ENCODE peak calls at places on chromosome 15, in five cellular contexts. O, N, S, E and D are unnamed samples. For H3K4me1, the result is how much of the 10 kb centered on the place peaks cover.

GRCh38 chr15:31228980-31229826 is 97.4 kb upstream of the KLF13 start:
- DNase-seq in O (no peak), N (peak), S (no peak), E (peak), D (no peak)

GRCh38 chr15:52217186-52217585 is 26.0 kb upstream of the GNB5 start:
- DNase-seq in O (no peak), N (peak), S (no peak), E (peak), D (no peak)

GRCh38 chr15:56741541-56741940 is 8.2 kb upstream of the ZNF280D start:
- DNase-seq in O (no peak), N (no peak), S (no peak), E (no peak), D (no peak)

GRCh38 chr15:77546050-77546501 is 86.6 kb downstream of the LINGO1 start:
- DNase-seq in O (no peak), N (no peak), S (no peak), E (no peak), D (peak)

GRCh38 chr15:51390239-51390931 is 48.9 kb downstream of the GLDN start:
- DNase-seq in O (no peak), N (no peak), S (no peak), E (no peak), D (no peak)

GRCh38 chr15:40598672-40599071 is 4.6 kb downstream of the KNL1 start:
- DNase-seq in O (no peak), N (no peak), S (no peak), E (no peak), D (no peak)

GRCh38 chr15:52699457-52699856 is 20.3 kb upstream of the ATOSA start:
- DNase-seq in O (no peak), N (no peak), S (no peak), E (no peak), D (no peak)

GRCh38 chr15:100689500-100689899 is 87.1 kb downstream of the ASB7 start:
- DNase-seq in O (no peak), N (no peak), S (no peak), E (no peak), D (no peak)

GRCh38 chr15:60673918-60674558 is 195.1 kb upstream of the ICE2 start:
- DNase-seq in O (peak), N (no peak), S (peak), E (peak), D (peak)

GRCh38 chr15:32981536-32981935 is 213.0 kb downstream of the FMN1 start:
- DNase-seq in O (no peak), N (no peak), S (no peak), E (no peak), D (no peak)

GRCh38 chr15:95247068-95247984 is 1016.0 kb downstream of the MCTP2 start:
- DNase-seq in O (no peak), N (no peak), S (no peak), E (no peak), D (no peak)

GRCh38 chr15:26023231-26023630 is 160.1 kb upstream of the ATP10A start:
- DNase-seq in O (no peak), N (no peak), S (no peak), E (no peak), D (no peak)

GRCh38 chr15:34795267-34796081 is at the start of gene ACTC1:
- DNase-seq in O (peak), N (peak), S (peak), E (no peak), D (peak)
- H3K4me3 ChIP-seq in O (peak), N (no peak), S (peak), E (no peak), D (peak)

DNA sequence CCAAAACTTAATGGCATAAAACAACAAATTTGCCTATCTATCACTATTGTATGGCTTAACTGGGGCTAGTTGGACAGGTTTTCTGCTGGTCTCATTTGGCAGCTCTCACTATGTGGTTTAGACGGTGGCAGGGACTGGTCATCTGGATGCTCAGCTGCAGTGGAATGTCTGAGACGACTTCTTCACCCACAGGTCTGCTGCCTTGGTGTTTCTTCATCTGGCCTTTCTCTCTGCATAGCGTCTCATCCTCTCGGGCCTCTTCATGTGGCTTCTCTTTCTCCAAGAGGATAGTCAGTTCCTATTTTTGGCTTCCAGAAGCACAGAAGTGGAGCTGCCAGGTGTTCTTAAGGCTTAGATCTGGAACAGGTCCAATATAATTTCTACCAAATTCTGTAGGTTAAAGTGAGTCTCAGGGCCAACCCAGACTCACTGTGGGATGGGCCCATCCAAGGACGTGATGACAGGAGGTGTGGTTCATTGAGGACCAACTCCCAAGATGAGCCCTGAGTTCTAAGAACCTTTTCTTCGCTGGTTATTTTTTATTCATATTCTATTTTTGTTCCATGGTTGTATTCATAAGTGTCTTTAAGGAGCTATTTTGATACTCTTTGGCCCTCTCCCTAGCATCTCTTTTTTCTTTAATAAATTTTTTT is 18.6 kb downstream of the UBE2Q2 start:
- DNase-seq in O (no peak), N (no peak), S (no peak), E (no peak), D (no peak)
- H3K27ac ChIP-seq in O (peak), N (no peak), S (no peak), E (no peak), D (no peak)

DNA sequence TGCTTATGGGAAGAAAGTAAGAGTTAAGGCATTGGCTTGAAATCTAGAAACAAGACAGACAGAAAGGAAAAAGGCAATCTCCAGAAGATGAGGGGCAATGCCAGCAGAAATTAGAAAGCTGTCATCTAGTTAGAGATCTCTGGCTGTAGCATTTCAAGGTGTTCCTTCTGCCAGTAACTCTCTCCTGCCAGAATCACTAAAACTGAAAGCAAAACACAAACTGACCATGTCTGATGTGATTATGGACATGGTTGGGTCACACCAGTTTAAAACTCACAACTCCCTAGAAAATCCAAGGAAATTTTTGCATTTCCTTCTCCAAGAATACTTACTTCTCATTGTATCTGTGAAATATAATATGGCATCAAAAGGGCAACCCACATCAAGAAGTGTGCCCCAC is 82.9 kb downstream of the LDHAL6B start:
- DNase-seq in O (no peak), N (no peak), S (no peak), E (no peak), D (no peak)
- H3K4me1 ChIP-seq in O (under half), N (under half), S (under half), E (under half), D (under half)

DNA sequence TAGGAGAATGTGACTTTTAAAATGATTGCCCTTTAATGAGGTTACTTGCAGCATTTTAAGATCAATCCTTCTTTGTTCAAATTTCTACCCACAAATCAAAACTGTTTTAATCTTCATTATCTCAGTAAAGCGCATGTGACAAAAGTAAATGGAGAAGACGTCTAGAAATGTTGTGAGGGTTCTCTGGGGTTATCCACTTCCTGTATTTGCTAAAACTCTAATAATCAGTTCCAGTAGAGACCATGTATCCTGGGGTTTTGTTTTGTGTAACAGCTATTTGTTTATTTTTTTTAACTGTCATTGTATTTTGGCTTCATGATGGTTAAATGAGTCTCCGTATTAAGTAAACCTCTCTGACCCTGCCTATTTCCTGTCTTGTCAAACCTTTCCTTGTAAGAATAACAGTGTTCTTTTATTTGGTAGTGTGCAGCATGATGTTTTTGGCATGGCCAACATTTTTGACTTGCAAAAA is 27.5 kb downstream of the DUT start:
- DNase-seq in O (no peak), N (no peak), S (no peak), E (no peak), D (no peak)
- H3K4me3 ChIP-seq in O (no peak), N (no peak), S (no peak), E (no peak), D (no peak)